ENCODE peak calls at places on chromosomes 4 and X, in eight cellular contexts. O, K, T, I, F, R, G and Z are unnamed samples.

GRCh38 chrX:10756365-10756915 is 136.1 kb upstream of the MID1 start:
- DNase-seq in O (peak), K (no peak), T (no peak), I (peak), F (no peak), R (no peak), G (no peak), Z (no peak)

GRCh38 chrX:46758163-46758955 is 559 bp downstream of the SLC9A7 start:
- DNase-seq in O (peak), K (no peak), T (no peak), I (peak), F (peak), R (peak), G (peak), Z (no peak)

GRCh38 chr4:2757426-2757825 is 1.3 kb upstream of the TNIP2 start:
- DNase-seq in O (no peak), K (no peak), T (no peak), I (no peak), F (no peak), R (no peak), G (no peak), Z (no peak)

GRCh38 chr4:185752881-185753280 is 59.1 kb downstream of the SORBS2 start:
- DNase-seq in O (no peak), K (no peak), T (no peak), I (no peak), F (no peak), R (no peak), G (no peak), Z (no peak)

GRCh38 chrX:19040373-19040772 is 56.5 kb upstream of the PHKA2 start:
- DNase-seq in O (no peak), K (no peak), T (no peak), I (no peak), F (no peak), R (no peak), G (no peak), Z (no peak)

GRCh38 chrX:3295731-3296130 is 50.7 kb downstream of the MXRA5 start:
- DNase-seq in O (no peak), K (no peak), T (no peak), I (peak), F (no peak), R (no peak), G (no peak), Z (no peak)

GRCh38 chrX:30278365-30278764 is 30.8 kb downstream of the NR0B1 start:
- DNase-seq in O (peak), K (no peak), T (no peak), I (peak), F (no peak), R (no peak), G (no peak), Z (no peak)

GRCh38 chrX:36986231-36986630 is 21.9 kb upstream of the FAM47C start:
- DNase-seq in O (no peak), K (no peak), T (no peak), I (no peak), F (no peak), R (no peak), G (no peak), Z (no peak)

GRCh38 chrX:85327060-85327333 is 52.5 kb downstream of the POF1B start:
- DNase-seq in O (no peak), K (no peak), T (no peak), I (no peak), F (no peak), R (no peak), G (no peak), Z (no peak)

GRCh38 chrX:129361566-129361965 is 161.7 kb downstream of the SMARCA1 start:
- DNase-seq in O (no peak), K (no peak), T (no peak), I (no peak), F (no peak), R (no peak), G (no peak), Z (no peak)

GRCh38 chr4:34676390-34676789 is 1567.9 kb downstream of the ARAP2 start:
- DNase-seq in O (peak), K (no peak), T (no peak), I (no peak), F (no peak), R (no peak), G (no peak), Z (no peak)

GRCh38 chr4:150297861-150298474 is 219.7 kb downstream of the DCLK2 start:
- DNase-seq in O (peak), K (peak), T (no peak), I (peak), F (no peak), R (no peak), G (peak), Z (no peak)

GRCh38 chr4:33512397-33512796 is 2731.9 kb downstream of the ARAP2 start:
- DNase-seq in O (no peak), K (no peak), T (no peak), I (no peak), F (no peak), R (no peak), G (no peak), Z (no peak)

GRCh38 chr4:147651563-147651962 is 32.4 kb downstream of the PRMT9 start:
- DNase-seq in O (no peak), K (no peak), T (no peak), I (no peak), F (no peak), R (no peak), G (no peak), Z (no peak)

GRCh38 chrX:11757729-11758399 is at the start of gene MSL3:
- DNase-seq in O (peak), K (peak), T (no peak), I (peak), F (peak), R (peak), G (peak), Z (peak)

GRCh38 chrX:115576676-115577075 is 15.7 kb downstream of the PLS3 start:
- DNase-seq in O (no peak), K (no peak), T (no peak), I (no peak), F (no peak), R (no peak), G (no peak), Z (no peak)

GRCh38 chr4:186500721-186501304 is 54.6 kb downstream of the MTNR1A start:
- DNase-seq in O (no peak), K (no peak), T (no peak), I (no peak), F (no peak), R (no peak), G (no peak), Z (no peak)

GRCh38 chr4:56732301-56732700 is 51.2 kb upstream of the HOPX start:
- DNase-seq in O (no peak), K (no peak), T (no peak), I (no peak), F (no peak), R (no peak), G (no peak), Z (no peak)